ENCODE peak calls at places on chromosome 5, in eight cellular contexts. One of them, this sample, is unnamed. For H3K4me1, the result is how much of the 10 kb centered on the place peaks cover.

GRCh38 chr5:68459093-68459492 is 243.5 kb downstream of the PIK3R1 start:
- DNase-seq in CD8-positive, alpha-beta T cell: no peak
- DNase-seq in PC-9: no peak
- DNase-seq in astrocyte: no peak
- DNase-seq in A549: no peak
- DNase-seq in heart left ventricle: no peak
- DNase-seq in testis: no peak
- DNase-seq in ovary: no peak
- DNase-seq in this sample: no peak

GRCh38 chr5:74651710-74652109 is 11.2 kb upstream of the ENC1 start:
- DNase-seq in PC-9: no peak
- DNase-seq in astrocyte: peak
- DNase-seq in heart left ventricle: no peak
- DNase-seq in CD8-positive, alpha-beta T cell: no peak
- DNase-seq in A549: no peak
- DNase-seq in ovary: no peak
- DNase-seq in testis: no peak
- DNase-seq in this sample: peak

GRCh38 chr5:176986280-176986679 is 20.3 kb downstream of the UIMC1 start:
- DNase-seq in astrocyte: no peak
- DNase-seq in ovary: no peak
- DNase-seq in heart left ventricle: no peak
- DNase-seq in PC-9: no peak
- DNase-seq in A549: no peak
- DNase-seq in testis: no peak
- DNase-seq in CD8-positive, alpha-beta T cell: no peak
- DNase-seq in this sample: no peak

GRCh38 chr5:35016179-35017056 is 31.3 kb downstream of the AGXT2 start:
- DNase-seq in ovary: no peak
- DNase-seq in astrocyte: no peak
- DNase-seq in heart left ventricle: no peak
- DNase-seq in CD8-positive, alpha-beta T cell: no peak
- DNase-seq in testis: no peak
- DNase-seq in PC-9: no peak
- DNase-seq in A549: no peak
- DNase-seq in this sample: no peak

GRCh38 chr5:33931136-33931535 is 5.0 kb upstream of the RXFP3 start:
- DNase-seq in heart left ventricle: no peak
- DNase-seq in testis: no peak
- DNase-seq in PC-9: no peak
- DNase-seq in A549: no peak
- DNase-seq in astrocyte: no peak
- DNase-seq in ovary: no peak
- DNase-seq in CD8-positive, alpha-beta T cell: no peak
- DNase-seq in this sample: no peak

GRCh38 chr5:78320461-78320860 is 26.0 kb upstream of the AP3B1 start:
- DNase-seq in ovary: no peak
- DNase-seq in A549: no peak
- DNase-seq in CD8-positive, alpha-beta T cell: no peak
- DNase-seq in testis: peak
- DNase-seq in PC-9: no peak
- DNase-seq in astrocyte: peak
- DNase-seq in heart left ventricle: no peak
- DNase-seq in this sample: no peak

GRCh38 chr5:131265318-131265803 is 1.5 kb downstream of the CDC42SE2 start:
- DNase-seq in astrocyte: no peak
- DNase-seq in heart left ventricle: no peak
- DNase-seq in PC-9: peak
- DNase-seq in A549: peak
- DNase-seq in testis: no peak
- DNase-seq in CD8-positive, alpha-beta T cell: no peak
- DNase-seq in ovary: no peak
- DNase-seq in this sample: no peak

GRCh38 chr5:167961731-167962130 is 329.7 kb upstream of the WWC1 start:
- DNase-seq in A549: no peak
- DNase-seq in astrocyte: no peak
- DNase-seq in heart left ventricle: no peak
- DNase-seq in testis: no peak
- DNase-seq in CD8-positive, alpha-beta T cell: no peak
- DNase-seq in PC-9: peak
- DNase-seq in ovary: no peak
- DNase-seq in this sample: no peak

GRCh38 chr5:80761966-80762365 is 107.2 kb upstream of the DHFR start:
- DNase-seq in PC-9: no peak
- DNase-seq in heart left ventricle: no peak
- DNase-seq in A549: no peak
- DNase-seq in ovary: no peak
- DNase-seq in testis: no peak
- DNase-seq in astrocyte: peak
- DNase-seq in CD8-positive, alpha-beta T cell: no peak
- DNase-seq in this sample: no peak

GRCh38 chr5:94740328-94740727 is 121.9 kb downstream of the SLF1 start:
- DNase-seq in CD8-positive, alpha-beta T cell: no peak
- DNase-seq in PC-9: no peak
- DNase-seq in ovary: no peak
- DNase-seq in testis: no peak
- DNase-seq in A549: no peak
- DNase-seq in heart left ventricle: no peak
- DNase-seq in astrocyte: no peak
- DNase-seq in this sample: no peak

GRCh38 chr5:95644351-95645042 is 2.1 kb upstream of the RFESD start:
- DNase-seq in heart left ventricle: peak
- DNase-seq in CD8-positive, alpha-beta T cell: peak
- DNase-seq in ovary: peak
- DNase-seq in testis: peak
- DNase-seq in A549: peak
- DNase-seq in PC-9: peak
- DNase-seq in astrocyte: peak
- DNase-seq in this sample: peak

DNA sequence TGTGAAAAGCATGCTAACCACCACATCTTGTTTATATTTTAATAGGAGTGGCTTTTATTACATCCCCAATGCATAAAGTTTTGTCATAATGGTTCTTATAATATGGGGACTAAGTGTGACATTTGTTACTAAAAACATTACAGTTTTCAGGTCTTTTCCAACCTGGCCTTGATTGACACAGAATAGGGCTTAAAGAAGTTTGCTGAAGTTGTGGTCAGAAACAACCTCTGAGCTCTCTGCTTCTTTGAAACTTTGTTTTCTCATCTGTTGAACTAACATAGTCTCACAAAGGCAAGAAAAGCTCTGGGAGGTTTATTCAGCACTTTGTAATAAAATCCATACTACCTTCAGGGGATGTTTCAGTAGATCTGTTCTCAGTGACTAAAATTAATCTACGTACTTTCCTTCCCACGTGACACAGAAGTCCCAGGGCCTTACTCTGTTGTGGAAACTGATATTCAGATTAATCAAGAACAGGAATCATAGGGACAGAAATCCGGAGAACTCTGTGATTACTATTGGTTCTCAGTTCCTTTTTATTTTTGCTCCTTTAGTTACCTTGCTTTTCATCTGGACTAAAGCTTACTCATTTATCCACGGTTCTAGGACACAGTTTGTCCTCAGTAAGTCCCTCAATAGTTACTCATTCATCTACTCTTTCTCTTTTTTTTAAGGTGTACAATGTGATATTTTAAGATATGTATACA is 289.0 kb upstream of the EFNA5 start:
- DNase-seq in PC-9: no peak
- DNase-seq in testis: no peak
- DNase-seq in astrocyte: no peak
- DNase-seq in heart left ventricle: no peak
- DNase-seq in CD8-positive, alpha-beta T cell: no peak
- DNase-seq in A549: no peak
- DNase-seq in ovary: no peak
- DNase-seq in this sample: no peak
- H3K27ac ChIP-seq in PC-9: no peak
- H3K27ac ChIP-seq in testis: no peak
- H3K27ac ChIP-seq in astrocyte: no peak
- H3K27ac ChIP-seq in heart left ventricle: no peak
- H3K27ac ChIP-seq in CD8-positive, alpha-beta T cell: no peak
- H3K27ac ChIP-seq in A549: no peak
- H3K27ac ChIP-seq in ovary: no peak
- H3K27ac ChIP-seq in this sample: no peak

DNA sequence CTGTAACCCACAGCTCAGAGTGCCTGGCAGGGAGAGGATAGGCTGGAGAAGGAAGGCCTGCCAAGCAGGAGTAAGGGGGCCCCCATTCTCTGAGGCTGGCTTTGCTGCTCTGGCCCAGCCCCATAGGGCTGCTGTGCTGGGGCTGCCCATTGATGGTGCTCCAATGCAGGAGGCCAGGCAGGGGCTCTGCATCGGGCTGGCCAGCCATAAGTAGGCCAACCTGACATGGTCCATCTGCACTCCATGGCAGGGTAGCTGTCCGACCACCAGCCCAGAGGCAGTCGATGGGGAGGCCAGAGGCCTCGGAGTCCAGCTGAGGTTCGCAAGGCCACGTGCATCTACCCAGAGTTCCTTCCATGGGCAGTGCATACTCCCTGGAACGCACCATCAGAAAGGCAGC is 75.0 kb upstream of the PITX1 start:
- DNase-seq in astrocyte: no peak
- DNase-seq in CD8-positive, alpha-beta T cell: no peak
- DNase-seq in heart left ventricle: peak
- DNase-seq in ovary: no peak
- DNase-seq in testis: no peak
- DNase-seq in PC-9: no peak
- DNase-seq in A549: no peak
- DNase-seq in this sample: no peak
- H3K4me1 ChIP-seq in astrocyte: under half
- H3K4me1 ChIP-seq in CD8-positive, alpha-beta T cell: under half
- H3K4me1 ChIP-seq in heart left ventricle: under half
- H3K4me1 ChIP-seq in ovary: under half
- H3K4me1 ChIP-seq in testis: under half
- H3K4me1 ChIP-seq in PC-9: under half
- H3K4me1 ChIP-seq in A549: under half
- H3K4me1 ChIP-seq in this sample: under half

GRCh38 chr5:56638768-56639238 is 176.5 kb upstream of the MAP3K1 start:
- DNase-seq in A549: no peak
- DNase-seq in astrocyte: no peak
- DNase-seq in heart left ventricle: no peak
- DNase-seq in CD8-positive, alpha-beta T cell: no peak
- DNase-seq in PC-9: no peak
- DNase-seq in testis: no peak
- DNase-seq in ovary: no peak
- DNase-seq in this sample: peak

GRCh38 chr5:56639491-56639890 is 175.9 kb upstream of the MAP3K1 start:
- DNase-seq in ovary: no peak
- DNase-seq in astrocyte: no peak
- DNase-seq in heart left ventricle: no peak
- DNase-seq in CD8-positive, alpha-beta T cell: no peak
- DNase-seq in A549: no peak
- DNase-seq in PC-9: no peak
- DNase-seq in testis: no peak
- DNase-seq in this sample: no peak

GRCh38 chr5:56641635-56642255 is 173.6 kb upstream of the MAP3K1 start:
- DNase-seq in CD8-positive, alpha-beta T cell: no peak
- DNase-seq in astrocyte: no peak
- DNase-seq in heart left ventricle: no peak
- DNase-seq in A549: no peak
- DNase-seq in testis: no peak
- DNase-seq in ovary: no peak
- DNase-seq in PC-9: no peak
- DNase-seq in this sample: no peak

GRCh38 chr5:56638061-56638621 is 177.2 kb upstream of the MAP3K1 start:
- DNase-seq in testis: no peak
- DNase-seq in CD8-positive, alpha-beta T cell: no peak
- DNase-seq in A549: no peak
- DNase-seq in ovary: no peak
- DNase-seq in heart left ventricle: no peak
- DNase-seq in astrocyte: no peak
- DNase-seq in PC-9: peak
- DNase-seq in this sample: no peak

GRCh38 chr5:56640763-56641406 is 174.5 kb upstream of the MAP3K1 start:
- DNase-seq in ovary: no peak
- DNase-seq in heart left ventricle: peak
- DNase-seq in CD8-positive, alpha-beta T cell: no peak
- DNase-seq in PC-9: peak
- DNase-seq in astrocyte: no peak
- DNase-seq in A549: no peak
- DNase-seq in testis: no peak
- DNase-seq in this sample: no peak
- TF ChIP-seq CTCF in ovary: no peak
- TF ChIP-seq CTCF in heart left ventricle: no peak
- TF ChIP-seq CTCF in CD8-positive, alpha-beta T cell: no peak
- TF ChIP-seq CTCF in PC-9: no peak
- TF ChIP-seq CTCF in astrocyte: no peak
- TF ChIP-seq CTCF in A549: no peak
- TF ChIP-seq CTCF in testis: no peak
- TF ChIP-seq CTCF in this sample: no peak

GRCh38 chr5:16916262-16916878 is 19.7 kb downstream of the MYO10 start:
- DNase-seq in heart left ventricle: no peak
- DNase-seq in PC-9: peak
- DNase-seq in astrocyte: peak
- DNase-seq in testis: no peak
- DNase-seq in CD8-positive, alpha-beta T cell: no peak
- DNase-seq in ovary: no peak
- DNase-seq in A549: no peak
- DNase-seq in this sample: peak
- H3K27ac ChIP-seq in heart left ventricle: no peak
- H3K27ac ChIP-seq in PC-9: peak
- H3K27ac ChIP-seq in astrocyte: peak
- H3K27ac ChIP-seq in testis: no peak
- H3K27ac ChIP-seq in CD8-positive, alpha-beta T cell: no peak
- H3K27ac ChIP-seq in ovary: no peak
- H3K27ac ChIP-seq in A549: peak
- H3K27ac ChIP-seq in this sample: peak

DNA sequence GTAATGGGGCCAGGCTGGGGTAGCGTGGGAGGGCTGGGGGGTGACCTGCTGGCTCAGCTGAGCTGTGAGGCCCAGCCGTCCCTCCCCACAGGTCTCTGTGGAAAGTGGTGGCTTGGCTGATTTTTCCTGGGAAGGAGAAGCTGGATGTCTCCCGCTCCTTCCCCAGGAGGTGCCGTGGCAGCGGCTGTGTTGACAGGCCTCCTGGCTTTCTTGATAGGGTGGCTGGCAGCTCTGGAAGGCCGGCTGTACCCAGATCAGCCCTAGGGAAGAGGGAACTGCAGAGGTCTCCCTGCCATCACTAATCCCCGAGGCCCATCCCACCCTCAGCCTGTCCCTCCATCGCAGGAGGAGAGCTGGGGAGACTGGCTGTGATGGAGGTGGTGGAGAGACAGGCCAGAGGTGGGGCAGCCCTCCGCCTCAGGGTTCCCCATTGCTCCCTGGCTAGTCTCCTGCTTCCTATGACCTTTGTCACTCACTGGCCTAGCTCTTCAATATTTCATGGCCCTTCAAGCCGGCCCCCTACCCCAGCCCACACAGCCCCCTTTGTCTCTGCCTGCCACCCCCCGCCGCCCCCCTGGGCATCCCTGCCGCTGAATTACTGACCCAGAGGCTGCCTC is 6.8 kb downstream of the CXXC5 start:
- DNase-seq in testis: no peak
- DNase-seq in PC-9: no peak
- DNase-seq in heart left ventricle: peak
- DNase-seq in astrocyte: no peak
- DNase-seq in A549: no peak
- DNase-seq in ovary: no peak
- DNase-seq in CD8-positive, alpha-beta T cell: no peak
- DNase-seq in this sample: no peak
- H3K4me1 ChIP-seq in testis: half or more
- H3K4me1 ChIP-seq in PC-9: half or more
- H3K4me1 ChIP-seq in heart left ventricle: half or more
- H3K4me1 ChIP-seq in astrocyte: half or more
- H3K4me1 ChIP-seq in A549: half or more
- H3K4me1 ChIP-seq in ovary: under half
- H3K4me1 ChIP-seq in CD8-positive, alpha-beta T cell: under half
- H3K4me1 ChIP-seq in this sample: under half

GRCh38 chr5:173057062-173057924 is 1.1 kb downstream of the CREBRF start:
- DNase-seq in PC-9: peak
- DNase-seq in astrocyte: peak
- DNase-seq in heart left ventricle: peak
- DNase-seq in ovary: peak
- DNase-seq in testis: peak
- DNase-seq in CD8-positive, alpha-beta T cell: peak
- DNase-seq in A549: peak
- DNase-seq in this sample: peak
- TF ChIP-seq CTCF in PC-9: no peak
- TF ChIP-seq CTCF in astrocyte: no peak
- TF ChIP-seq CTCF in heart left ventricle: peak
- TF ChIP-seq CTCF in ovary: no peak
- TF ChIP-seq CTCF in testis: no peak
- TF ChIP-seq CTCF in CD8-positive, alpha-beta T cell: no peak
- TF ChIP-seq CTCF in A549: no peak
- TF ChIP-seq CTCF in this sample: no peak

This sample was measured in foreskin keratinocyte.